ENCODE peak calls at places on chromosomes 7 and 10, in four cellular contexts. J is GM12878, B is K562, M is HepG2. Q is an unnamed sample.

GRCh38 chr7:157475601-157476000 is 138.8 kb downstream of the DNAJB6 start:
- DNase-seq in M (no peak), B (no peak), J (no peak), Q (no peak)

GRCh38 chr10:53601260-53601875 is 828.8 kb upstream of the MBL2 start:
- DNase-seq in M (peak), B (peak), J (no peak), Q (peak)

GRCh38 chr10:70381491-70382421 is 669 bp downstream of the LRRC20 start:
- DNase-seq in J (no peak), B (peak), M (no peak), Q (peak)

GRCh38 chr7:158979635-158980351 is 123.4 kb downstream of the DYNC2I1 start:
- DNase-seq in J (no peak), B (no peak), M (no peak), Q (no peak)

GRCh38 chr10:34494012-34494411 is 321.1 kb downstream of the PARD3 start:
- DNase-seq in M (no peak), J (no peak), B (no peak), Q (no peak)

GRCh38 chr10:21675157-21675796 is 141.2 kb downstream of the MLLT10 start:
- DNase-seq in M (peak), J (no peak), B (peak), Q (peak)

GRCh38 chr10:121919666-121920065 is 8.2 kb downstream of the ATE1 start:
- DNase-seq in J (no peak), B (no peak), M (no peak), Q (no peak)

GRCh38 chr10:59735296-59735695 is 18.0 kb downstream of the MRLN start:
- DNase-seq in B (no peak), M (no peak), J (no peak), Q (no peak)

GRCh38 chr7:136870799-136871487 is 2.5 kb downstream of the CHRM2 start:
- DNase-seq in J (no peak), B (no peak), M (no peak), Q (no peak)

GRCh38 chr10:43667317-43667731 is 18.6 kb upstream of the ZNF32 start:
- DNase-seq in J (no peak), M (no peak), B (peak), Q (no peak)

GRCh38 chr7:18974803-18975202 is 142.6 kb downstream of the TWIST1 start:
- DNase-seq in M (no peak), B (no peak), J (no peak), Q (no peak)

GRCh38 chr7:130814753-130815152 is 80.7 kb upstream of the KLF14 start:
- DNase-seq in B (peak), M (no peak), J (no peak), Q (no peak)

GRCh38 chr7:14197280-14197679 is 207.8 kb upstream of the ETV1 start:
- DNase-seq in M (no peak), B (no peak), J (no peak), Q (no peak)

GRCh38 chr10:110078317-110078716 is 70.5 kb downstream of the ADD3 start:
- DNase-seq in B (no peak), M (no peak), J (no peak), Q (no peak)

GRCh38 chr7:100951888-100952560 is 2.7 kb downstream of the MUC3A start:
- DNase-seq in B (no peak), M (no peak), J (no peak), Q (no peak)

GRCh38 chr7:50728184-50728583 is 54.5 kb downstream of the GRB10 start:
- DNase-seq in B (no peak), M (no peak), J (no peak), Q (no peak)

DNA sequence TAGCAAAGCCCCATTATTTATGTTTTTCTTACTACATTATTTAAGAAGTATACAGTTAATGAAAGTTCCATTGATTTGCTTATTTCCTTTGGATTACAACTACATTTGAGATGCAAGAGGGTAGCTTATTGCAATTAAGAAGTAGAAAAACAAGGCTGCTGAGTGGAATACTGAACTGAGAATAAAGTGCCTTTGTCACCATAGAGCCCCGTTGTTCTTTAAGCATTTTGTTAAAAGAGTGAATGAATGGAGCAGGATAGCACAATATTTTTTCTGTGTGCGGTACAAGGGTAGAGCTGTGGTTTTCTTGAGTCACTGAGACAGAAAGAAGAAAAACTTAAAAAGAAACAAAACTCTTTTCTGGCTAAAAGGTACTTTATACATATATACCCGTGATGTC is 45.6 kb downstream of the ZNF277 start:
- DNase-seq in M (no peak), J (no peak), B (no peak), Q (no peak)
- TF ChIP-seq TARDBP in M (no peak), J (no peak), B (no peak), Q (no peak)

DNA sequence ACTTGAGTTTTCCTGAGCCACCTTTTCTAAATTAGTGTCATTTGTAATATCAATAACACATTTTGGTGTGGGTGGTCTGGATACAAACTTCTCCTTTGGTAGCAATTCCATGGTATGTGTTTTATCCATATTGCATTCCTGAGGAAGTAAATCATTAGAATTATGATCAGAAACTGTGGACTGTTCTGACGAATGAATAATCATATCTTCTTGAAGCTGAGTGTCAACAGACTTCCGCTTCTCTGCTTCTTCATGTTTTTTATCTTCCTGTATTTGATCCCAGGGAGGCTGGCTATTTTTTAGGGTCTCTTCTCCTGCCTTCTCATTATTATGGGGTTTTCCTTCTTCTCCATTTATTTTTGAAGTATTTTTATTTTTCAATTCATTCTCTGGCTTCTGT is 81.5 kb downstream of the NRBF2 start:
- DNase-seq in J (no peak), B (no peak), M (no peak), Q (no peak)
- TF ChIP-seq TARDBP in J (no peak), B (no peak), M (no peak), Q (no peak)

GRCh38 chr10:49010295-49010694 is 70.7 kb upstream of the LRRC18 start:
- DNase-seq in J (no peak), B (no peak), M (no peak), Q (no peak)
- TF ChIP-seq TARDBP in J (no peak), B (no peak), M (no peak), Q (no peak)

DNA sequence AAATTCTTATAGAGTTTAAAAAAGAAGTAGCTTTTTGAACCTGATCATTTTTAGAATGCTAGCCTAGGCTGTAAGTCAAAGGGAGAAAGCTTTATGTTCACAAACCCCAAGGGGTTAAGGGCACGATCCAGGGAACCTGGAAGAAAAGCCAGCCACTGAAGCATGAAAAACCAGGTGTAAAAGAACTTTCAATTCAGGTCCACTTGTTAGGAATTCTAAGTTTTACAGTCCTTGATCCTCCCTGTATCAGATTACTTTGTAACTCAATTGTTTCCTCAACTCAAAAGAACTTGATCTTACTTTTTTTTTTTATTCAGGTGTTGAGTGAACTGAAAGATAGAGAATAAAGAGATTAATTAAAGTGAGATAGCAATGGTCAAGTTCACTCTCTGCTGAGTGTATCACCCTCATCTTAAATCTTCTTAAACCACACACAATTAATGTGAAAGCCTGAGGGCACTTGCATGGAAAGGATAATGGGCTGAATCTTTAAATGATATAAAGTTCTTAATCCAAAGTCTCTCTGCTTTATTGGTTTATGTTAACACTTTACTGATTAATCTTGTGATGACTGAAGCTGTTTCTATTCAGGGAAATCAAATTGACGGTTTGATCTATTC is 672.2 kb upstream of the LRRN3 start:
- DNase-seq in M (no peak), J (no peak), B (no peak), Q (no peak)
- TF ChIP-seq TARDBP in M (no peak), J (no peak), B (no peak), Q (no peak)

GRCh38 chr7:108146070-108146842 is 16.1 kb upstream of the LAMB4 start:
- DNase-seq in M (peak), J (peak), B (peak), Q (peak)
- TF ChIP-seq TARDBP in M (no peak), J (no peak), B (peak), Q (no peak)

GRCh38 chr10:124401633-124402032 is 17.1 kb downstream of the OAT start:
- DNase-seq in B (no peak), M (no peak), J (no peak), Q (no peak)

GRCh38 chr10:124402273-124402672 is 16.4 kb downstream of the OAT start:
- DNase-seq in M (no peak), B (no peak), J (no peak), Q (no peak)

GRCh38 chr10:124408357-124408756 is 10.4 kb downstream of the OAT start:
- DNase-seq in B (no peak), M (no peak), J (no peak), Q (no peak)

GRCh38 chr10:124407451-124407850 is 11.3 kb downstream of the OAT start:
- DNase-seq in M (no peak), J (no peak), B (no peak), Q (no peak)

GRCh38 chr10:124403548-124403947 is 15.2 kb downstream of the OAT start:
- DNase-seq in M (peak), J (peak), B (peak), Q (peak)
- TF ChIP-seq TARDBP in M (no peak), J (no peak), B (no peak), Q (no peak)